ENCODE peak calls at places on chromosomes 13 and 19, in ten cellular contexts. J, A, R, G, L, O, X, U, N and S are unnamed samples.

GRCh38 chr19:11375143-11375948 is 880 bp downstream of the SWSAP1 start:
- DNase-seq in J (peak; percentile 92), A (no peak), R (no peak), G (peak; percentile 81), L (no peak), O (peak; percentile 75), X (no peak), U (no peak), N (peak; percentile 50), S (peak; percentile 58)

GRCh38 chr13:36530050-36530789 is 97.9 kb downstream of the CCNA1 start:
- DNase-seq in J (no peak), A (no peak), R (peak; percentile 85), G (no peak), L (no peak), O (no peak), X (no peak), U (no peak), N (no peak), S (no peak)

GRCh38 chr13:100269837-100270236 is 180.9 kb downstream of the PCCA start:
- DNase-seq in J (no peak), A (no peak), R (peak; percentile 83), G (peak; percentile 74), L (no peak), O (peak; percentile 56), X (no peak), U (peak; percentile 56), N (peak; percentile 67), S (no peak)

GRCh38 chr13:102729560-102730275 is 34.9 kb upstream of the METTL21C start:
- DNase-seq in J (no peak), A (no peak), R (peak; percentile 82), G (no peak), L (no peak), O (no peak), X (no peak), U (peak; percentile 26), N (no peak), S (no peak)

GRCh38 chr13:20136781-20137703 is 23.8 kb downstream of the GJA3 start:
- DNase-seq in J (no peak), A (peak; percentile 39), R (no peak), G (no peak), L (peak; percentile 75), O (peak; percentile 80), X (peak; percentile 36), U (no peak), N (no peak), S (peak; percentile 77)

GRCh38 chr19:40610396-40611064 is 9.4 kb downstream of the LTBP4 start:
- DNase-seq in J (no peak), A (no peak), R (no peak), G (peak; percentile 87), L (no peak), O (peak; percentile 82), X (no peak), U (no peak), N (peak; percentile 68), S (no peak)

GRCh38 chr19:4064073-4064550 is 2.6 kb downstream of the ZBTB7A start:
- DNase-seq in J (no peak), A (no peak), R (peak; percentile 50), G (no peak), L (no peak), O (no peak), X (no peak), U (no peak), N (no peak), S (no peak)

GRCh38 chr19:55704494-55705245 is 29.6 kb downstream of the EPN1 start:
- DNase-seq in J (peak; percentile 22), A (no peak), R (no peak), G (peak; percentile 50), L (no peak), O (no peak), X (no peak), U (no peak), N (no peak), S (no peak)

GRCh38 chr13:25372275-25373081 is 704 bp downstream of the ATP8A2 start:
- DNase-seq in J (no peak), A (peak; percentile 17), R (no peak), G (no peak), L (no peak), O (no peak), X (peak; percentile 18), U (no peak), N (no peak), S (no peak)

GRCh38 chr13:50456111-50456510 is 387.4 kb downstream of the DLEU7 start:
- DNase-seq in J (no peak), A (no peak), R (no peak), G (no peak), L (no peak), O (no peak), X (no peak), U (no peak), N (no peak), S (no peak)

GRCh38 chr13:38767506-38768265 is 80.8 kb downstream of the FREM2 start:
- DNase-seq in J (no peak), A (no peak), R (no peak), G (no peak), L (no peak), O (no peak), X (no peak), U (no peak), N (peak; percentile 9), S (no peak)

GRCh38 chr19:4256563-4256962 is 9.7 kb downstream of the YJU2 start:
- DNase-seq in J (no peak), A (no peak), R (no peak), G (no peak), L (no peak), O (no peak), X (no peak), U (no peak), N (no peak), S (no peak)

GRCh38 chr19:38134538-38135149 is 89.4 kb downstream of the DPF1 start:
- DNase-seq in J (peak; percentile 57), A (no peak), R (peak; percentile 28), G (no peak), L (no peak), O (no peak), X (peak; percentile 57), U (peak; percentile 17), N (peak; percentile 15), S (peak; percentile 58)

GRCh38 chr19:41694831-41695635 is 7.0 kb upstream of the CEACAM7 start:
- DNase-seq in J (no peak), A (no peak), R (no peak), G (peak; percentile 39), L (peak; percentile 76), O (peak; percentile 9), X (no peak), U (no peak), N (no peak), S (no peak)

GRCh38 chr13:45847554-45848224 is 3.9 kb downstream of the SIAH3 start:
- DNase-seq in J (no peak), A (no peak), R (no peak), G (no peak), L (no peak), O (peak; percentile 28), X (no peak), U (no peak), N (no peak), S (peak; percentile 36)

GRCh38 chr13:53920916-53921315 is 892.3 kb downstream of the OLFM4 start:
- DNase-seq in J (no peak), A (no peak), R (no peak), G (no peak), L (no peak), O (no peak), X (no peak), U (no peak), N (no peak), S (no peak)
- TF ChIP-seq CTCF in J (no peak), A (no peak), R (no peak), G (no peak), L (no peak), O (no peak), X (no peak), U (no peak), N (no peak), S (no peak)

DNA sequence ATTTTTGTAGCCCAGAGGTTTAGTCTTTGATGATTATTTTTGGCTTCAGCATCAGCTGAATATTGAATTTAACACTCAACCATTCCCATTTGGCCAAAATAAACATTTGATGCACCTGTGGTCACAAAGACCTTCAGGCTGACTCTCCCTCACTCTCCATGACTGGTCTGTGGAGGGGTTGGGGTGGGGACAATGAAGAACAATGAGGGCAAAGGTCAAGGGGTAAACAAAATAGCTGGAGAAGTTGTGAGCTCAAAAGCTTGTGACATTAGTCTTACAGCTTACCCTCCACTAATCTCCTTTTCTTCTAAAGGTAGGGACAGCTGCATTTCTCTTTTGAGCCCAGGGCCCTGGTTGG is 86.9 kb downstream of the SLC15A1 start:
- DNase-seq in J (no peak), A (no peak), R (no peak), G (no peak), L (no peak), O (no peak), X (no peak), U (no peak), N (no peak), S (no peak)
- TF ChIP-seq CTCF in J (no peak), A (no peak), R (no peak), G (no peak), L (no peak), O (no peak), X (no peak), U (no peak), N (no peak), S (no peak)

GRCh38 chr19:35715355-35715809 is 2.4 kb upstream of the KMT2B start:
- DNase-seq in J (no peak), A (no peak), R (no peak), G (no peak), L (no peak), O (no peak), X (no peak), U (no peak), N (no peak), S (no peak)

GRCh38 chr19:35712910-35713845 is 4.6 kb upstream of the KMT2B start:
- DNase-seq in J (no peak), A (no peak), R (no peak), G (no peak), L (no peak), O (no peak), X (no peak), U (no peak), N (no peak), S (peak; percentile 86)

GRCh38 chr19:35713904-35714440 is 3.8 kb upstream of the KMT2B start:
- DNase-seq in J (no peak), A (no peak), R (no peak), G (no peak), L (no peak), O (no peak), X (no peak), U (no peak), N (no peak), S (no peak)

GRCh38 chr19:35715981-35716734 is 1.6 kb upstream of the KMT2B start:
- DNase-seq in J (no peak), A (peak; percentile 50), R (no peak), G (peak; percentile 63), L (no peak), O (peak; percentile 56), X (no peak), U (no peak), N (peak; percentile 67), S (no peak)

GRCh38 chr19:35714601-35715354 is 3.0 kb upstream of the KMT2B start:
- DNase-seq in J (peak; percentile 51), A (no peak), R (no peak), G (no peak), L (no peak), O (no peak), X (no peak), U (no peak), N (no peak), S (no peak)
- TF ChIP-seq CTCF in J (peak; percentile 58), A (no peak), R (no peak), G (no peak), L (no peak), O (no peak), X (no peak), U (no peak), N (no peak), S (peak; percentile 11)

GRCh38 chr13:69935043-69935442 is 172.6 kb upstream of the ATXN8OS start:
- DNase-seq in J (peak; percentile 1), A (no peak), R (no peak), G (no peak), L (no peak), O (no peak), X (no peak), U (no peak), N (no peak), S (no peak)
- TF ChIP-seq CTCF in J (peak; percentile 51), A (peak; percentile 43), R (peak; percentile 34), G (no peak), L (peak; percentile 22), O (no peak), X (peak; percentile 55), U (no peak), N (no peak), S (no peak)